ENCODE peak calls at places on chromosomes 4 and X, in seven cellular contexts. One of them, this sample, is unnamed.

GRCh38 chrX:40068048-40068447 is 29.7 kb downstream of the BCOR start:
- DNase-seq in IMR-90: no peak
- DNase-seq in Calu3: no peak
- DNase-seq in cardiac muscle cell: peak; percentile 5
- DNase-seq in stimulated activated CD4-positive, alpha-beta T cell treated with anti-CD3 and anti-CD28 coated beads, Interleukin-15, amount 100 ng/mL, for 24 hours: no peak
- DNase-seq in T follicular helper cell: no peak
- DNase-seq in stimulated activated CD8-positive, alpha-beta memory T cell treated with anti-CD3 and anti-CD28 coated beads, Interleukin-2, amount 100 ng/mL, for 48 hours: no peak
- DNase-seq in this sample: no peak

GRCh38 chrX:48971325-48972213 is at the start of gene KCND1:
- DNase-seq in stimulated activated CD4-positive, alpha-beta T cell treated with anti-CD3 and anti-CD28 coated beads, Interleukin-15, amount 100 ng/mL, for 24 hours: peak; percentile 35
- DNase-seq in Calu3: peak; percentile 82
- DNase-seq in IMR-90: peak; percentile 46
- DNase-seq in cardiac muscle cell: peak; percentile 81
- DNase-seq in T follicular helper cell: no peak
- DNase-seq in stimulated activated CD8-positive, alpha-beta memory T cell treated with anti-CD3 and anti-CD28 coated beads, Interleukin-2, amount 100 ng/mL, for 48 hours: no peak
- DNase-seq in this sample: no peak

GRCh38 chrX:2261838-2262678 is 238.7 kb downstream of the DHRSX start:
- DNase-seq in stimulated activated CD8-positive, alpha-beta memory T cell treated with anti-CD3 and anti-CD28 coated beads, Interleukin-2, amount 100 ng/mL, for 48 hours: no peak
- DNase-seq in T follicular helper cell: no peak
- DNase-seq in Calu3: no peak
- DNase-seq in cardiac muscle cell: no peak
- DNase-seq in IMR-90: peak; percentile 8
- DNase-seq in stimulated activated CD4-positive, alpha-beta T cell treated with anti-CD3 and anti-CD28 coated beads, Interleukin-15, amount 100 ng/mL, for 24 hours: no peak
- DNase-seq in this sample: peak; percentile 13

GRCh38 chr4:138438608-138439007 is 196.5 kb upstream of the SLC7A11 start:
- DNase-seq in stimulated activated CD8-positive, alpha-beta memory T cell treated with anti-CD3 and anti-CD28 coated beads, Interleukin-2, amount 100 ng/mL, for 48 hours: no peak
- DNase-seq in stimulated activated CD4-positive, alpha-beta T cell treated with anti-CD3 and anti-CD28 coated beads, Interleukin-15, amount 100 ng/mL, for 24 hours: no peak
- DNase-seq in cardiac muscle cell: no peak
- DNase-seq in T follicular helper cell: no peak
- DNase-seq in Calu3: no peak
- DNase-seq in IMR-90: peak; percentile 47
- DNase-seq in this sample: peak; percentile 28

GRCh38 chr4:25481648-25482047 is 104.6 kb downstream of the ANAPC4 start:
- DNase-seq in stimulated activated CD8-positive, alpha-beta memory T cell treated with anti-CD3 and anti-CD28 coated beads, Interleukin-2, amount 100 ng/mL, for 48 hours: no peak
- DNase-seq in cardiac muscle cell: no peak
- DNase-seq in IMR-90: no peak
- DNase-seq in Calu3: no peak
- DNase-seq in T follicular helper cell: no peak
- DNase-seq in stimulated activated CD4-positive, alpha-beta T cell treated with anti-CD3 and anti-CD28 coated beads, Interleukin-15, amount 100 ng/mL, for 24 hours: no peak
- DNase-seq in this sample: no peak

GRCh38 chr4:142817442-142817841 is 28.7 kb downstream of the INPP4B start:
- DNase-seq in cardiac muscle cell: peak; percentile 93
- DNase-seq in Calu3: peak; percentile 41
- DNase-seq in stimulated activated CD8-positive, alpha-beta memory T cell treated with anti-CD3 and anti-CD28 coated beads, Interleukin-2, amount 100 ng/mL, for 48 hours: no peak
- DNase-seq in stimulated activated CD4-positive, alpha-beta T cell treated with anti-CD3 and anti-CD28 coated beads, Interleukin-15, amount 100 ng/mL, for 24 hours: peak; percentile 61
- DNase-seq in IMR-90: peak; percentile 88
- DNase-seq in T follicular helper cell: no peak
- DNase-seq in this sample: peak; percentile 88

GRCh38 chrX:103756736-103757135 is 19.9 kb upstream of the PLP1 start:
- DNase-seq in stimulated activated CD8-positive, alpha-beta memory T cell treated with anti-CD3 and anti-CD28 coated beads, Interleukin-2, amount 100 ng/mL, for 48 hours: no peak
- DNase-seq in cardiac muscle cell: no peak
- DNase-seq in T follicular helper cell: no peak
- DNase-seq in Calu3: no peak
- DNase-seq in stimulated activated CD4-positive, alpha-beta T cell treated with anti-CD3 and anti-CD28 coated beads, Interleukin-15, amount 100 ng/mL, for 24 hours: no peak
- DNase-seq in IMR-90: no peak
- DNase-seq in this sample: no peak

GRCh38 chrX:9356846-9357245 is 108.0 kb upstream of the TBL1X start:
- DNase-seq in Calu3: no peak
- DNase-seq in IMR-90: peak; percentile 33
- DNase-seq in stimulated activated CD4-positive, alpha-beta T cell treated with anti-CD3 and anti-CD28 coated beads, Interleukin-15, amount 100 ng/mL, for 24 hours: no peak
- DNase-seq in cardiac muscle cell: no peak
- DNase-seq in T follicular helper cell: no peak
- DNase-seq in stimulated activated CD8-positive, alpha-beta memory T cell treated with anti-CD3 and anti-CD28 coated beads, Interleukin-2, amount 100 ng/mL, for 48 hours: no peak
- DNase-seq in this sample: no peak

GRCh38 chr4:43586813-43587212 is 694.3 kb downstream of the GRXCR1 start:
- DNase-seq in T follicular helper cell: no peak
- DNase-seq in IMR-90: no peak
- DNase-seq in stimulated activated CD4-positive, alpha-beta T cell treated with anti-CD3 and anti-CD28 coated beads, Interleukin-15, amount 100 ng/mL, for 24 hours: no peak
- DNase-seq in stimulated activated CD8-positive, alpha-beta memory T cell treated with anti-CD3 and anti-CD28 coated beads, Interleukin-2, amount 100 ng/mL, for 48 hours: no peak
- DNase-seq in Calu3: no peak
- DNase-seq in cardiac muscle cell: no peak
- DNase-seq in this sample: no peak

This sample was measured in astrocyte of the cerebellum.